ENCODE peak calls at places on chromosomes 16 and 17, in four cellular contexts. F is erythroblast, R is NCI-H2081, A is Daoy. K is an unnamed sample.

GRCh38 chr17:29384901-29385300 is 5.3 kb upstream of the TAOK1 start:
- DNase-seq in F (no peak), R (no peak), A (peak), K (no peak)

GRCh38 chr16:47726031-47726675 is 265.0 kb downstream of the PHKB start:
- DNase-seq in A (no peak), R (no peak), F (no peak), K (no peak)

GRCh38 chr17:56558088-56558487 is 35.4 kb upstream of the NOG start:
- DNase-seq in F (no peak), A (no peak), R (no peak), K (no peak)

GRCh38 chr16:69706256-69706974 is 19.9 kb downstream of the NQO1 start:
- DNase-seq in R (no peak), A (no peak), F (no peak), K (no peak)

GRCh38 chr17:2215616-2216364 is 87.8 kb downstream of the SMG6 start:
- DNase-seq in F (peak), A (peak), R (no peak), K (peak)

GRCh38 chr16:19095699-19096098 is 18.1 kb upstream of the ITPRIPL2 start:
- DNase-seq in A (peak), F (no peak), R (no peak), K (no peak)

GRCh38 chr16:72172105-72173034 is at the start of gene PMFBP1:
- DNase-seq in F (peak), R (no peak), A (peak), K (no peak)

GRCh38 chr16:22694887-22695382 is 119.0 kb upstream of the HS3ST2 start:
- DNase-seq in R (no peak), F (no peak), A (peak), K (no peak)

GRCh38 chr16:87042551-87043272 is 274.5 kb downstream of the C16orf95 start:
- DNase-seq in F (no peak), A (no peak), R (no peak), K (no peak)

GRCh38 chr16:81277681-81278080 is 37.1 kb upstream of the GAN start:
- DNase-seq in A (no peak), R (no peak), F (no peak), K (no peak)

GRCh38 chr16:67995423-67995822 is 3.9 kb downstream of the DPEP2 start:
- DNase-seq in A (peak), F (peak), R (no peak), K (no peak)

GRCh38 chr16:85859818-85860125 is 39.2 kb upstream of the IRF8 start:
- DNase-seq in F (no peak), R (no peak), A (no peak), K (no peak)

GRCh38 chr17:73189417-73190099 is 3.3 kb upstream of the COG1 start:
- DNase-seq in R (peak), F (peak), A (peak), K (no peak)

GRCh38 chr16:75011634-75012307 is 12.9 kb downstream of the ZNRF1 start:
- DNase-seq in R (no peak), F (peak), A (peak), K (peak)

GRCh38 chr16:1397779-1398178 is 16.7 kb downstream of the UNKL start:
- DNase-seq in R (no peak), A (no peak), F (no peak), K (no peak)

GRCh38 chr17:79043931-79044320 is 20.0 kb downstream of the C1QTNF1 start:
- DNase-seq in R (no peak), F (no peak), A (no peak), K (no peak)

GRCh38 chr17:19317359-19318095 is 45.0 kb downstream of the B9D1 start:
- DNase-seq in F (no peak), A (peak), R (no peak), K (no peak)

GRCh38 chr17:1997146-1997586 is 28.0 kb downstream of the RTN4RL1 start:
- DNase-seq in R (no peak), A (no peak), F (no peak), K (no peak)

GRCh38 chr17:57097832-57098421 is 12.9 kb downstream of the AKAP1 start:
- DNase-seq in A (peak), F (no peak), R (peak), K (no peak)

GRCh38 chr16:85835956-85836705 is 36.6 kb downstream of the COX4I1 start:
- DNase-seq in A (no peak), R (no peak), F (no peak), K (no peak)

GRCh38 chr17:82232322-82232785 is 3.5 kb downstream of the SLC16A3 start:
- DNase-seq in R (no peak), A (no peak), F (no peak), K (no peak)

GRCh38 chr17:42251115-42251514 is 25.1 kb downstream of the STAT5B start:
- DNase-seq in R (no peak), F (peak), A (no peak), K (no peak)

GRCh38 chr17:74686761-74687160 is 26.0 kb downstream of the CD300LF start:
- DNase-seq in R (no peak), A (no peak), F (no peak), K (no peak)

GRCh38 chr16:50781043-50781442 is 39.2 kb downstream of the CYLD start:
- DNase-seq in R (no peak), F (peak), A (no peak), K (no peak)

GRCh38 chr16:54489225-54489781 is 202.7 kb upstream of the IRX3 start:
- DNase-seq in R (no peak), F (no peak), A (no peak), K (no peak)

GRCh38 chr16:78244131-78244899 is 144.9 kb downstream of the WWOX start:
- DNase-seq in A (peak), R (no peak), F (no peak), K (no peak)

GRCh38 chr17:6461792-6462524 is 17.7 kb downstream of the PIMREG start:
- DNase-seq in R (no peak), F (no peak), A (no peak), K (no peak)

GRCh38 chr17:38908676-38909181 is 16.7 kb upstream of the LASP1NB start:
- DNase-seq in R (no peak), F (no peak), A (no peak), K (no peak)

GRCh38 chr16:528111-529011 is 849 bp downstream of the CAPN15 start:
- DNase-seq in F (peak), R (no peak), A (peak), K (peak)

GRCh38 chr16:88993006-88993787 is 16.2 kb upstream of the CBFA2T3 start:
- DNase-seq in F (peak), A (no peak), R (no peak), K (no peak)

GRCh38 chr17:68955181-68955841 is at the start of gene ABCA8:
- DNase-seq in A (no peak), F (no peak), R (no peak), K (no peak)

GRCh38 chr16:11036040-11036439 is 91.7 kb downstream of the CLEC16A start:
- DNase-seq in R (no peak), F (no peak), A (no peak), K (no peak)

GRCh38 chr16:11093578-11094074 is 149.3 kb downstream of the CLEC16A start:
- DNase-seq in F (no peak), R (no peak), A (no peak), K (no peak)

GRCh38 chr17:8158267-8159031 is 4.3 kb downstream of the VAMP2 start:
- DNase-seq in F (peak), R (peak), A (peak), K (peak)

GRCh38 chr16:81261049-81261648 is 22.7 kb downstream of the BCO1 start:
- DNase-seq in F (peak), R (no peak), A (no peak), K (no peak)

GRCh38 chr17:78343099-78343432 is 16.8 kb downstream of the SOCS3 start:
- DNase-seq in F (no peak), A (peak), R (no peak), K (no peak)